ENCODE peak calls at places on chromosomes 4 and X, in four cellular contexts. T is spleen, C is left lung, B is neural progenitor cell. P is an unnamed sample.

GRCh38 chr4:109589605-109590004 is 29.6 kb downstream of the MCUB start:
- DNase-seq in C (no peak), T (no peak), B (no peak), P (no peak)

GRCh38 chrX:129540068-129540653 is at the start of gene OCRL:
- DNase-seq in T (peak; percentile 88), C (peak; percentile 62), B (peak; percentile 84), P (peak; percentile 75)

GRCh38 chrX:16559206-16559619 is 90.7 kb upstream of the S100G start:
- DNase-seq in B (no peak), T (no peak), C (no peak), P (no peak)

GRCh38 chr4:88660446-88661294 is 37.0 kb downstream of the NAP1L5 start:
- DNase-seq in T (no peak), C (no peak), B (no peak), P (no peak)

GRCh38 chr4:107349266-107349665 is 313.2 kb upstream of the DKK2 start:
- DNase-seq in B (no peak), C (no peak), T (no peak), P (no peak)

GRCh38 chr4:15373363-15373762 is 54.5 kb upstream of the C1QTNF7 start:
- DNase-seq in C (no peak), B (no peak), T (no peak), P (no peak)

GRCh38 chr4:67871867-67872266 is 11.9 kb downstream of the TMPRSS11D start:
- DNase-seq in B (peak; percentile 33), C (no peak), T (no peak), P (no peak)

GRCh38 chrX:9315086-9315485 is 149.8 kb upstream of the TBL1X start:
- DNase-seq in T (no peak), B (no peak), C (no peak), P (no peak)

GRCh38 chr4:98557497-98557896 is 100.9 kb downstream of the TSPAN5 start:
- DNase-seq in C (no peak), T (no peak), B (no peak), P (peak; percentile 22)

GRCh38 chr4:22191565-22192301 is 243.2 kb upstream of the KCNIP4 start:
- DNase-seq in B (no peak), T (no peak), C (no peak), P (no peak)

GRCh38 chrX:152663086-152663485 is 25.4 kb downstream of the GABRQ start:
- DNase-seq in B (no peak), T (no peak), C (no peak), P (no peak)

GRCh38 chr4:68797618-68798017 is 18.2 kb upstream of the UGT2B10 start:
- DNase-seq in C (no peak), T (no peak), B (no peak), P (no peak)

GRCh38 chr4:133151681-133152329 is 2.7 kb downstream of the PCDH10 start:
- DNase-seq in B (peak; percentile 74), C (no peak), T (no peak), P (no peak)

GRCh38 chrX:111170017-111170416 is 74.0 kb downstream of the PAK3 start:
- DNase-seq in C (no peak), T (no peak), B (no peak), P (no peak)

GRCh38 chrX:112826020-112826419 is 14.6 kb downstream of the AMOT start:
- DNase-seq in T (no peak), B (no peak), C (no peak), P (no peak)

GRCh38 chr4:41647368-41647767 is 101.2 kb downstream of the PHOX2B start:
- DNase-seq in T (no peak), B (no peak), C (no peak), P (no peak)

GRCh38 chr4:101670370-101670769 is 120.2 kb upstream of the BANK1 start:
- DNase-seq in B (no peak), C (no peak), T (no peak), P (no peak)

GRCh38 chr4:39324897-39325613 is 41.1 kb downstream of the RFC1 start:
- DNase-seq in T (no peak), B (no peak), C (no peak), P (no peak)

GRCh38 chr4:87838207-87838606 is 5.4 kb downstream of the MEPE start:
- DNase-seq in T (no peak), C (no peak), B (peak; percentile 15), P (no peak)

GRCh38 chrX:67636532-67636931 is 92.7 kb downstream of the AR start:
- DNase-seq in C (no peak), T (no peak), B (no peak), P (no peak)

GRCh38 chr4:8699479-8700145 is 107.0 kb downstream of the CPZ start:
- DNase-seq in B (no peak), T (peak; percentile 73), C (no peak), P (peak; percentile 41)

GRCh38 chr4:2482693-2483092 is 13.8 kb downstream of the RNF4 start:
- DNase-seq in C (no peak), T (no peak), B (no peak), P (no peak)

GRCh38 chr4:20249333-20249732 is 2.4 kb upstream of the SLIT2 start:
- DNase-seq in C (no peak), T (no peak), B (peak; percentile 25), P (no peak)

GRCh38 chrX:109684136-109684535 is 48.9 kb downstream of the ACSL4 start:
- DNase-seq in T (no peak), B (no peak), C (no peak), P (no peak)

GRCh38 chr4:145719752-145720624 is 40.0 kb downstream of the C4orf51 start:
- DNase-seq in T (no peak), B (no peak), C (no peak), P (no peak)

GRCh38 chr4:123421227-123421941 is 24.8 kb downstream of the SPRY1 start:
- DNase-seq in B (no peak), C (no peak), T (no peak), P (no peak)

GRCh38 chrX:30150196-30150895 is 65.0 kb upstream of the MAGEB2 start:
- DNase-seq in B (no peak), T (peak; percentile 63), C (no peak), P (no peak)

GRCh38 chrX:38166478-38167083 is 54.1 kb downstream of the SRPX start:
- DNase-seq in B (peak; percentile 15), C (no peak), T (no peak), P (no peak)

GRCh38 chr4:183960021-183960420 is 54.9 kb downstream of the STOX2 start:
- DNase-seq in B (peak; percentile 86), T (no peak), C (no peak), P (no peak)

GRCh38 chr4:183960912-183961569 is 55.9 kb downstream of the STOX2 start:
- DNase-seq in B (no peak), T (no peak), C (no peak), P (no peak)

GRCh38 chr4:183961772-183962171 is 56.7 kb downstream of the STOX2 start:
- DNase-seq in B (peak; percentile 49), T (no peak), C (no peak), P (no peak)

GRCh38 chr4:183959349-183959748 is 54.2 kb downstream of the STOX2 start:
- DNase-seq in C (no peak), B (no peak), T (no peak), P (no peak)

GRCh38 chr4:183962413-183962812 is 57.3 kb downstream of the STOX2 start:
- DNase-seq in C (no peak), T (no peak), B (no peak), P (no peak)
- H3K4me3 ChIP-seq in C (no peak overlapping the region), T (no peak overlapping the region), B (no peak overlapping the region), P (no peak overlapping the region)

GRCh38 chr4:17400696-17401095 is 111.2 kb downstream of the QDPR start:
- DNase-seq in T (no peak), C (no peak), B (no peak), P (no peak)

GRCh38 chr4:17398805-17399204 is 113.1 kb downstream of the QDPR start:
- DNase-seq in B (no peak), C (no peak), T (no peak), P (no peak)

DNA sequence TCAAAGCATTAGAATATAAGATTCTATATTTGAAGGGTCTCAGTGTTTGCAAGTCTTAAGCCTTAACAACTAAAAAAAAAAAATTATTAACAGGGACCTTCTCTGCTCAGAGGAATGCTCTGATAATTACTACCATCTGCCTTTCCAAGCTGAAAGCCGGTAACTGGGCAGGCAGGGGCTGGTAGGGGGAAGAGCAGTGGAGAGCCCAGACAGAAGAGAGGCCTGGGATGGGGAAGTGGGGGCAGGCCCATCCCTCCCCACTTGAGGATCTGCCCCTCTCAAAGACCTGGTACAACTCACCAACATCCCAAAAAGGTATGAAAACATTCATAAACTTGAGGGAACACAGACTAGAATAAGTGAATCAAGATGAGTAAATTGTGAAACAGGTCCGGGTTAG is 113.9 kb downstream of the QDPR start:
- DNase-seq in B (no peak), C (no peak), T (no peak), P (no peak)
- H3K27ac ChIP-seq in B (no peak overlapping the region), C (no peak overlapping the region), T (no peak overlapping the region), P (no peak overlapping the region)

GRCh38 chr4:102809190-102809589 is 18.2 kb downstream of the UBE2D3 start:
- DNase-seq in T (no peak), B (no peak), C (no peak), P (no peak)

GRCh38 chr4:102808009-102808408 is 19.3 kb downstream of the UBE2D3 start:
- DNase-seq in C (no peak), B (no peak), T (no peak), P (no peak)

GRCh38 chr4:102809691-102810090 is 17.7 kb downstream of the UBE2D3 start:
- DNase-seq in B (no peak), C (no peak), T (no peak), P (no peak)

GRCh38 chr4:102807345-102807744 is 20.0 kb downstream of the UBE2D3 start:
- DNase-seq in B (no peak), T (no peak), C (no peak), P (no peak)
- H3K36me3 ChIP-seq in B (peaks cover 19% of the 10 kb centered on the region), T (peaks cover 63% of the 10 kb centered on the region), C (peaks cover 67% of the 10 kb centered on the region), P (no peaks in the 10 kb centered on the region)

GRCh38 chr4:25928320-25928955 is 14.4 kb downstream of the SMIM20 start:
- DNase-seq in C (no peak), B (no peak), T (no peak), P (no peak)
- H3K4me3 ChIP-seq in C (no peak overlapping the region), B (no peak overlapping the region), T (no peak overlapping the region), P (no peak overlapping the region)

GRCh38 chr4:168522371-168522770 is 25.5 kb downstream of the PALLD start:
- DNase-seq in B (no peak), T (no peak), C (no peak), P (no peak)
- H3K27ac ChIP-seq in B (no peak overlapping the region), T (no peak overlapping the region), C (no peak overlapping the region), P (no peak overlapping the region)

GRCh38 chr4:1312821-1313640 is 23.3 kb downstream of the MAEA start:
- DNase-seq in B (no peak), C (no peak), T (peak; percentile 44), P (no peak)
- H3K36me3 ChIP-seq in B (no peaks in the 10 kb centered on the region), C (peaks cover 61% of the 10 kb centered on the region), T (peaks cover 50% of the 10 kb centered on the region), P (peaks cover 41% of the 10 kb centered on the region)

DNA sequence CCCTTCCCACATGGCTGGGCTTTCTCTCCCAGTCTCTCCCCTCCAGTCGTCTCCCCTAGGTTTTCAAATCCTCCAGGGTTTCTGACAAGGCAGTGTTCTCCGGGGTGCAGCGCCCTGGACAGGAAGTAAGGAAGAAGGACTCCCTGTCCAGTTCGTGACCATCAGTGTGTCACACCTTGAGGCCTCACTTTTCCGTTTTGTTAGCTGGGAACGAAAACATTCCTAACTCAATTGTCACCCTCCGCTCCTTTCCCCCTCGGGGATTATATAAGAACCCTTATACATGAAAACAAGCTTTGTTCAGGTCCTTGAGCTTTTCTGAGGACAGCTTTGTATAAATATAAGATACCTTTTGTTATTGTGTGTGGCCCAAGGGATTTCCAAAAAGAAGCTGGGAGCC is 92.1 kb downstream of the KDR start:
- DNase-seq in C (no peak), T (no peak), B (no peak), P (no peak)
- H3K4me3 ChIP-seq in C (no peak overlapping the region), T (no peak overlapping the region), B (no peak overlapping the region), P (no peak overlapping the region)

P was measured in right lobe of liver.